ENCODE peak calls at places on chromosomes 16 and 17, in ten cellular contexts. One of them, this sample, is unnamed.

GRCh38 chr16:81831722-81832126 is 52.6 kb downstream of the PLCG2 start:
- DNase-seq in H9: peak; percentile 51
- DNase-seq in thyroid gland: peak; percentile 18
- DNase-seq in pancreas: no peak
- DNase-seq in tibial nerve: peak; percentile 7
- DNase-seq in A549: no peak
- DNase-seq in GM23338: peak; percentile 34
- DNase-seq in adrenal gland: peak; percentile 25
- DNase-seq in hepatocyte: no peak
- DNase-seq in upper lobe of right lung: peak; percentile 84
- DNase-seq in this sample: no peak

GRCh38 chr16:24609417-24609739 is 70.0 kb downstream of the RBBP6 start:
- DNase-seq in upper lobe of right lung: no peak
- DNase-seq in pancreas: no peak
- DNase-seq in H9: no peak
- DNase-seq in GM23338: no peak
- DNase-seq in tibial nerve: no peak
- DNase-seq in A549: no peak
- DNase-seq in hepatocyte: no peak
- DNase-seq in adrenal gland: no peak
- DNase-seq in thyroid gland: no peak
- DNase-seq in this sample: no peak

GRCh38 chr17:32493581-32494513 is 7.1 kb downstream of the CDK5R1 start:
- DNase-seq in upper lobe of right lung: peak; percentile 58
- DNase-seq in tibial nerve: no peak
- DNase-seq in pancreas: peak; percentile 73
- DNase-seq in hepatocyte: no peak
- DNase-seq in A549: no peak
- DNase-seq in thyroid gland: no peak
- DNase-seq in GM23338: no peak
- DNase-seq in H9: no peak
- DNase-seq in adrenal gland: no peak
- DNase-seq in this sample: no peak

GRCh38 chr16:57061084-57061905 is 31.1 kb upstream of the CPNE2 start:
- DNase-seq in thyroid gland: peak; percentile 74
- DNase-seq in H9: no peak
- DNase-seq in pancreas: peak; percentile 60
- DNase-seq in adrenal gland: peak; percentile 48
- DNase-seq in A549: no peak
- DNase-seq in hepatocyte: no peak
- DNase-seq in GM23338: no peak
- DNase-seq in upper lobe of right lung: peak; percentile 89
- DNase-seq in tibial nerve: peak; percentile 81
- DNase-seq in this sample: peak; percentile 62

GRCh38 chr16:939311-939710 is 31.5 kb downstream of the LMF1 start:
- DNase-seq in hepatocyte: no peak
- DNase-seq in H9: no peak
- DNase-seq in pancreas: no peak
- DNase-seq in upper lobe of right lung: no peak
- DNase-seq in thyroid gland: no peak
- DNase-seq in tibial nerve: no peak
- DNase-seq in adrenal gland: no peak
- DNase-seq in A549: no peak
- DNase-seq in GM23338: no peak
- DNase-seq in this sample: no peak

GRCh38 chr17:41775394-41776226 is 10.9 kb downstream of the JUP start:
- DNase-seq in A549: peak; percentile 81
- DNase-seq in pancreas: no peak
- DNase-seq in tibial nerve: no peak
- DNase-seq in adrenal gland: no peak
- DNase-seq in GM23338: peak; percentile 68
- DNase-seq in H9: peak; percentile 81
- DNase-seq in upper lobe of right lung: no peak
- DNase-seq in hepatocyte: no peak
- DNase-seq in thyroid gland: no peak
- DNase-seq in this sample: no peak

GRCh38 chr16:50303605-50304466 is 37.5 kb downstream of the ADCY7 start:
- DNase-seq in thyroid gland: peak; percentile 81
- DNase-seq in tibial nerve: no peak
- DNase-seq in hepatocyte: no peak
- DNase-seq in adrenal gland: no peak
- DNase-seq in H9: peak; percentile 24
- DNase-seq in upper lobe of right lung: peak; percentile 81
- DNase-seq in A549: no peak
- DNase-seq in GM23338: no peak
- DNase-seq in pancreas: no peak
- DNase-seq in this sample: no peak

GRCh38 chr17:70086468-70086867 is 11.4 kb downstream of the KCNJ16 start:
- DNase-seq in adrenal gland: no peak
- DNase-seq in GM23338: no peak
- DNase-seq in thyroid gland: no peak
- DNase-seq in pancreas: no peak
- DNase-seq in upper lobe of right lung: no peak
- DNase-seq in tibial nerve: no peak
- DNase-seq in hepatocyte: no peak
- DNase-seq in A549: no peak
- DNase-seq in H9: no peak
- DNase-seq in this sample: no peak

GRCh38 chr17:40824015-40824832 is 1.8 kb upstream of the KRT10 start:
- DNase-seq in hepatocyte: no peak
- DNase-seq in tibial nerve: no peak
- DNase-seq in adrenal gland: no peak
- DNase-seq in pancreas: no peak
- DNase-seq in H9: no peak
- DNase-seq in GM23338: no peak
- DNase-seq in upper lobe of right lung: no peak
- DNase-seq in thyroid gland: no peak
- DNase-seq in A549: no peak
- DNase-seq in this sample: peak; percentile 17

GRCh38 chr16:15952265-15952711 is 2.9 kb downstream of the ABCC1 start:
- DNase-seq in H9: no peak
- DNase-seq in pancreas: no peak
- DNase-seq in upper lobe of right lung: peak; percentile 19
- DNase-seq in thyroid gland: no peak
- DNase-seq in GM23338: no peak
- DNase-seq in hepatocyte: no peak
- DNase-seq in adrenal gland: no peak
- DNase-seq in tibial nerve: no peak
- DNase-seq in A549: no peak
- DNase-seq in this sample: no peak
- H3K4me1 ChIP-seq in H9: no peaks in the 10 kb centered on the region
- H3K4me1 ChIP-seq in pancreas: peaks cover 13% of the 10 kb centered on the region
- H3K4me1 ChIP-seq in upper lobe of right lung: peaks cover 21% of the 10 kb centered on the region
- H3K4me1 ChIP-seq in thyroid gland: peaks cover 14% of the 10 kb centered on the region
- H3K4me1 ChIP-seq in GM23338: peaks cover 30% of the 10 kb centered on the region
- H3K4me1 ChIP-seq in hepatocyte: peaks cover 12% of the 10 kb centered on the region
- H3K4me1 ChIP-seq in adrenal gland: peaks cover 38% of the 10 kb centered on the region
- H3K4me1 ChIP-seq in tibial nerve: no peaks in the 10 kb centered on the region
- H3K4me1 ChIP-seq in A549: peaks cover 73% of the 10 kb centered on the region
- H3K4me1 ChIP-seq in this sample: peaks cover 7% of the 10 kb centered on the region

GRCh38 chr16:11679941-11680911 is 12.0 kb downstream of the SNN start:
- DNase-seq in tibial nerve: no peak
- DNase-seq in GM23338: no peak
- DNase-seq in hepatocyte: no peak
- DNase-seq in adrenal gland: no peak
- DNase-seq in pancreas: no peak
- DNase-seq in A549: no peak
- DNase-seq in thyroid gland: no peak
- DNase-seq in H9: no peak
- DNase-seq in upper lobe of right lung: peak; percentile 27
- DNase-seq in this sample: no peak
- H3K27ac ChIP-seq in tibial nerve: no peak overlapping the region
- H3K27ac ChIP-seq in GM23338: peak overlapping the region; percentile 66
- H3K27ac ChIP-seq in hepatocyte: no peak overlapping the region
- H3K27ac ChIP-seq in adrenal gland: no peak overlapping the region
- H3K27ac ChIP-seq in pancreas: no peak overlapping the region
- H3K27ac ChIP-seq in A549: no peak overlapping the region
- H3K27ac ChIP-seq in thyroid gland: peak overlapping the region; percentile 37
- H3K27ac ChIP-seq in H9: no peak overlapping the region
- H3K27ac ChIP-seq in upper lobe of right lung: no peak overlapping the region
- H3K27ac ChIP-seq in this sample: no peak overlapping the region

GRCh38 chr16:28935333-28935732 is 3.6 kb downstream of the CD19 start:
- DNase-seq in A549: no peak
- DNase-seq in thyroid gland: no peak
- DNase-seq in tibial nerve: no peak
- DNase-seq in GM23338: no peak
- DNase-seq in adrenal gland: no peak
- DNase-seq in H9: no peak
- DNase-seq in upper lobe of right lung: no peak
- DNase-seq in hepatocyte: no peak
- DNase-seq in pancreas: no peak
- DNase-seq in this sample: no peak

GRCh38 chr16:28938721-28939120 is 7.0 kb downstream of the CD19 start:
- DNase-seq in thyroid gland: no peak
- DNase-seq in hepatocyte: no peak
- DNase-seq in GM23338: no peak
- DNase-seq in H9: no peak
- DNase-seq in tibial nerve: no peak
- DNase-seq in upper lobe of right lung: no peak
- DNase-seq in pancreas: no peak
- DNase-seq in adrenal gland: no peak
- DNase-seq in A549: no peak
- DNase-seq in this sample: no peak

GRCh38 chr16:28936784-28937155 is 5.0 kb downstream of the CD19 start:
- DNase-seq in hepatocyte: no peak
- DNase-seq in thyroid gland: no peak
- DNase-seq in tibial nerve: no peak
- DNase-seq in GM23338: no peak
- DNase-seq in A549: no peak
- DNase-seq in upper lobe of right lung: no peak
- DNase-seq in pancreas: no peak
- DNase-seq in adrenal gland: no peak
- DNase-seq in H9: no peak
- DNase-seq in this sample: no peak

GRCh38 chr16:28935924-28936783 is 4.4 kb downstream of the CD19 start:
- DNase-seq in A549: peak; percentile 81
- DNase-seq in adrenal gland: peak; percentile 83
- DNase-seq in pancreas: peak; percentile 92
- DNase-seq in hepatocyte: peak; percentile 55
- DNase-seq in upper lobe of right lung: peak; percentile 92
- DNase-seq in tibial nerve: peak; percentile 73
- DNase-seq in GM23338: peak; percentile 96
- DNase-seq in thyroid gland: peak; percentile 55
- DNase-seq in H9: peak; percentile 95
- DNase-seq in this sample: no peak

GRCh38 chr16:28937222-28937876 is 5.6 kb downstream of the CD19 start:
- DNase-seq in hepatocyte: no peak
- DNase-seq in adrenal gland: no peak
- DNase-seq in thyroid gland: no peak
- DNase-seq in upper lobe of right lung: no peak
- DNase-seq in pancreas: no peak
- DNase-seq in tibial nerve: no peak
- DNase-seq in GM23338: no peak
- DNase-seq in A549: no peak
- DNase-seq in H9: peak; percentile 35
- DNase-seq in this sample: no peak
- TF ChIP-seq CTCF in hepatocyte: no peak
- TF ChIP-seq CTCF in adrenal gland: no peak
- TF ChIP-seq CTCF in thyroid gland: no peak
- TF ChIP-seq CTCF in upper lobe of right lung: no peak
- TF ChIP-seq CTCF in pancreas: no peak
- TF ChIP-seq CTCF in tibial nerve: no peak
- TF ChIP-seq CTCF in GM23338: peak; percentile 16
- TF ChIP-seq CTCF in A549: no peak
- TF ChIP-seq CTCF in H9: peak; percentile 27
- TF ChIP-seq CTCF in this sample: no peak

GRCh38 chr17:57535652-57536018 is 209.5 kb downstream of the CCDC182 start:
- DNase-seq in GM23338: no peak
- DNase-seq in tibial nerve: no peak
- DNase-seq in hepatocyte: no peak
- DNase-seq in upper lobe of right lung: no peak
- DNase-seq in A549: peak; percentile 52
- DNase-seq in adrenal gland: no peak
- DNase-seq in thyroid gland: no peak
- DNase-seq in pancreas: no peak
- DNase-seq in H9: no peak
- DNase-seq in this sample: no peak

GRCh38 chr17:57537524-57538410 is 207.3 kb downstream of the CCDC182 start:
- DNase-seq in tibial nerve: no peak
- DNase-seq in GM23338: no peak
- DNase-seq in H9: no peak
- DNase-seq in pancreas: no peak
- DNase-seq in A549: no peak
- DNase-seq in thyroid gland: no peak
- DNase-seq in adrenal gland: no peak
- DNase-seq in upper lobe of right lung: no peak
- DNase-seq in hepatocyte: no peak
- DNase-seq in this sample: no peak

GRCh38 chr17:57534863-57535651 is 210.0 kb downstream of the CCDC182 start:
- DNase-seq in tibial nerve: no peak
- DNase-seq in A549: peak; percentile 33
- DNase-seq in H9: no peak
- DNase-seq in pancreas: no peak
- DNase-seq in GM23338: no peak
- DNase-seq in upper lobe of right lung: no peak
- DNase-seq in hepatocyte: no peak
- DNase-seq in adrenal gland: peak; percentile 80
- DNase-seq in thyroid gland: peak; percentile 51
- DNase-seq in this sample: no peak

GRCh38 chr17:57536289-57536688 is 208.8 kb downstream of the CCDC182 start:
- DNase-seq in tibial nerve: no peak
- DNase-seq in GM23338: no peak
- DNase-seq in hepatocyte: no peak
- DNase-seq in upper lobe of right lung: no peak
- DNase-seq in A549: no peak
- DNase-seq in pancreas: no peak
- DNase-seq in adrenal gland: no peak
- DNase-seq in H9: no peak
- DNase-seq in thyroid gland: no peak
- DNase-seq in this sample: no peak

DNA sequence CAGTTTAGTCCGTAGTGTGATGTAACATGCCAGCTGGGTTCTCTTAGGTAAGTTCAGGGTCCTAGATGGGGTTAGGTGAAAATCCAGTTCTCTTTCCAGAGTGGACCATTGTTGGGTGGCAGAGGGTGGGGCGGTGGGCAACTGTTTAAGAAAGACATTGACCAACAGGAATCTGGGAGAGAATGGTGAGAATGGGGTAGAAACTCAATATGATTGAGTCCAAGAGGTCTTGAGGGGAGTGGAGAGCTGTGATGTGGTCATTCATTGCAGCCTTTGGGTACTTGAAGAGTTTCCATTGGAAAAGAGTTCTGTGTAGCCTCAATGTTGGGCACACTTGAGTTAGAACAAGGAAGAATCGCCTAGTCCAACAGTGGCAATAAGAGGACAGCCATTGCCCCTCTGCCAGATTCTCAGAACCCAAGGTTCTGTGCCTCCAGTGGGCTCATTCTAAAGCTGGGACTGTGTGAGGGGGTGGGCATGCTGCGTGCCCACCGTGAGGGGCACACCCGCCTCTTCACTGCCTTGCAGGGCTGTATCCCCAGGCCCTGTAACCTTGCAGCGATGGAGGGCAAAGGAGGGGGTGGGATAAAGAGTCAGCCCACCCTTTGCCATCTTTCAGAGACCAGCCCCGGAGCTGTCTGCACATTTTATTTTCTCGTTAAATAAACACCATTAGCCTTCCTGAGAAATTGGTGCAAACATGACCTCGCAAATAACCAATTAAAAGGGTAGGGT is 208.1 kb downstream of the CCDC182 start:
- DNase-seq in hepatocyte: no peak
- DNase-seq in adrenal gland: no peak
- DNase-seq in thyroid gland: no peak
- DNase-seq in H9: no peak
- DNase-seq in GM23338: no peak
- DNase-seq in tibial nerve: no peak
- DNase-seq in upper lobe of right lung: no peak
- DNase-seq in A549: no peak
- DNase-seq in pancreas: no peak
- DNase-seq in this sample: no peak
- H3K4me1 ChIP-seq in hepatocyte: peaks cover 53% of the 10 kb centered on the region
- H3K4me1 ChIP-seq in adrenal gland: peaks cover 80% of the 10 kb centered on the region
- H3K4me1 ChIP-seq in thyroid gland: peaks cover 5% of the 10 kb centered on the region
- H3K4me1 ChIP-seq in H9: no peaks in the 10 kb centered on the region
- H3K4me1 ChIP-seq in GM23338: peaks cover 7% of the 10 kb centered on the region
- H3K4me1 ChIP-seq in tibial nerve: no peaks in the 10 kb centered on the region
- H3K4me1 ChIP-seq in upper lobe of right lung: no peaks in the 10 kb centered on the region
- H3K4me1 ChIP-seq in A549: peaks cover 86% of the 10 kb centered on the region
- H3K4me1 ChIP-seq in pancreas: peaks cover 10% of the 10 kb centered on the region
- H3K4me1 ChIP-seq in this sample: no peaks in the 10 kb centered on the region

This sample was measured in foreskin keratinocyte.